ENCODE peak calls at places on chromosomes 3 and 15, in six cellular contexts. S is HepG2, K is K562, Q is HCT116, Y is GM12878, P is SK-N-SH. U is an unnamed sample.

GRCh38 chr3:142366434-142366833 is 81.4 kb downstream of the XRN1 start:
- DNase-seq in Y (no peak), S (peak), P (peak), K (peak), Q (peak), U (peak)

GRCh38 chr3:66817946-66818557 is 180.1 kb upstream of the KBTBD8 start:
- DNase-seq in Q (no peak), P (no peak), K (no peak), S (no peak), Y (no peak), U (peak)

GRCh38 chr3:9783954-9784353 is 8.3 kb downstream of the TADA3 start:
- DNase-seq in Y (no peak), K (no peak), P (no peak), S (no peak), Q (no peak), U (no peak)

GRCh38 chr3:180284331-180285110 is 247.8 kb upstream of the PEX5L start:
- DNase-seq in S (no peak), Y (no peak), K (no peak), P (no peak), Q (no peak), U (no peak)

GRCh38 chr15:99451484-99451883 is 114.3 kb upstream of the MEF2A start:
- DNase-seq in P (no peak), Y (no peak), K (no peak), Q (no peak), S (no peak), U (no peak)

GRCh38 chr15:25094519-25094918 is 139.7 kb downstream of the SNRPN start:
- DNase-seq in S (no peak), Q (no peak), P (no peak), Y (no peak), K (no peak), U (no peak)

GRCh38 chr3:139292192-139292591 is 51.6 kb upstream of the MRPS22 start:
- DNase-seq in P (no peak), Y (no peak), K (no peak), Q (no peak), S (no peak), U (no peak)

GRCh38 chr15:37289109-37289765 is 188.9 kb upstream of the MEIS2 start:
- DNase-seq in P (peak), K (no peak), S (peak), Y (no peak), Q (peak), U (peak)

GRCh38 chr3:197367081-197367780 is 68.8 kb upstream of the DLG1 start:
- DNase-seq in P (peak), Y (no peak), K (no peak), S (peak), Q (no peak), U (peak)

GRCh38 chr3:133860519-133860918 is 35.2 kb downstream of the RAB6B start:
- DNase-seq in Y (no peak), K (no peak), S (no peak), Q (no peak), P (no peak), U (peak)

GRCh38 chr3:50270422-50270831 is 1.5 kb downstream of the SEMA3B start:
- DNase-seq in Y (no peak), S (no peak), Q (no peak), P (no peak), K (no peak), U (no peak)

GRCh38 chr15:85649372-85649771 is 145.4 kb downstream of the KLHL25 start:
- DNase-seq in S (peak), P (no peak), Y (no peak), Q (no peak), K (peak), U (no peak)

GRCh38 chr3:104763007-104763406 is 603.7 kb upstream of the ALCAM start:
- DNase-seq in Y (no peak), S (no peak), Q (no peak), K (no peak), P (no peak), U (peak)

GRCh38 chr3:195041871-195042740 is 228.9 kb downstream of the XXYLT1 start:
- DNase-seq in Q (no peak), Y (no peak), P (no peak), K (no peak), S (no peak), U (peak)

GRCh38 chr3:11274743-11275142 is 2.5 kb downstream of the ATG7 start:
- DNase-seq in Y (no peak), P (peak), Q (no peak), K (no peak), S (no peak), U (no peak)

GRCh38 chr15:29063646-29064045 is 177.9 kb downstream of the APBA2 start:
- DNase-seq in Y (no peak), P (no peak), K (no peak), S (no peak), Q (no peak), U (no peak)

GRCh38 chr15:49984436-49984835 is 134.6 kb downstream of the ATP8B4 start:
- DNase-seq in Q (no peak), P (no peak), K (no peak), S (no peak), Y (no peak), U (peak)

GRCh38 chr3:179558742-179559364 is 3.9 kb upstream of the ACTL6A start:
- DNase-seq in Q (peak), S (peak), P (peak), K (peak), Y (peak), U (peak)

GRCh38 chr3:12662593-12663310 is 1.2 kb downstream of the RAF1 start:
- DNase-seq in S (no peak), Q (no peak), K (peak), P (peak), Y (no peak), U (peak)

GRCh38 chr15:66253296-66253642 is 281 bp downstream of the MEGF11 start:
- DNase-seq in K (no peak), S (no peak), Y (no peak), P (no peak), Q (no peak), U (no peak)

GRCh38 chr15:66255293-66255676 is 1.7 kb upstream of the MEGF11 start:
- DNase-seq in Y (no peak), P (no peak), Q (no peak), K (no peak), S (no peak), U (no peak)

GRCh38 chr15:66254364-66255292 is 1.1 kb upstream of the MEGF11 start:
- DNase-seq in Q (no peak), Y (no peak), K (no peak), P (no peak), S (no peak), U (peak)

GRCh38 chr15:66252411-66253295 is 897 bp downstream of the MEGF11 start:
- DNase-seq in Y (no peak), Q (peak), S (peak), P (peak), K (peak), U (peak)

GRCh38 chr15:66253643-66254363 is at the start of gene MEGF11:
- DNase-seq in Y (no peak), Q (no peak), K (no peak), P (peak), S (no peak), U (peak)
- TF ChIP-seq REST in Y (no peak), Q (no peak), K (no peak), P (no peak), S (no peak), U (no peak)

DNA sequence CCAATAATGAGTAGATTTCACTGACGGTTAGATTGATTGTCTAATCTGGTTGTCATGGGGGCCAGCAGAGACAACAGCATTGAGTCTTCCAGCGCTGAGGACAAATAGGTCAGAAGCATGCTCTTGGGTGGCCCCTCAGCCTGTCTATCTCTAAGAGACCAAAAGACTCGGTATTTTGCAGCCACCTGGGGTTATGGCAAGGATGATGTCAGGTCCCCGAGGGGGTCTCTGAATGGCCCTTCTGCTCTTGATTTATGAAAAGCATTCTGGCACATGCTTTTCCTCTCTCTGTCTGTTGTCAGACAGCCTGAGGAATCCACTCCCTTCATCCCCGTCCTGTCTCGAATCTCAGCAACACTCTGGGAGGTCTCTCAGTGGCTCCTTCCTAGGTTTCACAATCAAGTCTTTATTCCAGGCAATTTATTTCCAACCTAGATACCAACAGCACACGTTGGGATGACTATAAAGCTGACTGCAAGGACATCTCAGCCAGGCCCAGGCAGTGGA is 156.7 kb upstream of the RGMA start:
- DNase-seq in P (no peak), K (no peak), Q (no peak), S (no peak), Y (no peak), U (no peak)
- H2AFZ ChIP-seq in P (no peak), K (no peak), Q (no peak), S (no peak), Y (no peak), U (no peak)

DNA sequence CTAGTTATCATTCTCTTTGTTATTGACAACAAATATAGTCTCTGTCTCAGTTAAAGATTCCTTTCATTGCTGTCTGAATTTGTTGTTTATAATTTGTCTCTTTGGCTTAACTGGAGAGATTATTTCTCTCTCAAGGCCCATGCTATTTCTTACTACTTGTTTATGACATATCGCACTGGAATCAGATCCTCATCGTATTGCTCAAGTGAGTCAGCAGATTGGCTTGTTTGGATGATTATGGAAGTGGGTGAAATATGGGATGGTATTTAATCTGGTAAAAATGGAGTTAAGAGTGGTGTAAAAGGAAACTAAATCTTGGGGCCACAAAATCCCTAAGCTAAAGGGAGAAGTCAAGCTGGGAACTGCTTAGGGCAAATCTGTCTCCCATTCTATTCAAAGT is 613.1 kb downstream of the SI start:
- DNase-seq in S (no peak), Q (no peak), K (no peak), P (no peak), Y (no peak), U (no peak)
- TF ChIP-seq REST in S (no peak), Q (no peak), K (no peak), P (no peak), Y (no peak), U (no peak)

DNA sequence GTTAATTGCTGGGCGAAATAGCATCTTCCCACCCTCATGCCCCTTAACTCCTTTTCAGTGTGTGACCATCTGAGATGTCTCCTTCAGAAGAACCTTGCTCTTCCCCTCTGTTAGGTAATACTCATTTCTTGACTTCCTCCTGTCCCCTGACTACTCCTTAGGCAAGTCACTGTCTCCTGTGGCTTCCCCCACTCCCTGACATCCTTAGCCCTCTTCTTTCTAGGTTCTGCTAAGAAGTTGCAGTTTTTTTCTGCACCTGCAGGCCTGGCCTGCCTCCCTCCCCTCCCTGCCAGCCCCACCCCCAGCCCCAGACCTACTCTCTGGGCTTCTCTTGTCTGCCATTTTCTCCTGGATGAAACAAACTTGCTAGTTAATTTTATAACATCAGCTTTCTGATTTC is 15.2 kb upstream of the EID1 start:
- DNase-seq in P (no peak), Y (no peak), S (no peak), K (no peak), Q (no peak), U (peak)
- H2AFZ ChIP-seq in P (no peak), Y (peak), S (no peak), K (peak), Q (peak), U (peak)

DNA sequence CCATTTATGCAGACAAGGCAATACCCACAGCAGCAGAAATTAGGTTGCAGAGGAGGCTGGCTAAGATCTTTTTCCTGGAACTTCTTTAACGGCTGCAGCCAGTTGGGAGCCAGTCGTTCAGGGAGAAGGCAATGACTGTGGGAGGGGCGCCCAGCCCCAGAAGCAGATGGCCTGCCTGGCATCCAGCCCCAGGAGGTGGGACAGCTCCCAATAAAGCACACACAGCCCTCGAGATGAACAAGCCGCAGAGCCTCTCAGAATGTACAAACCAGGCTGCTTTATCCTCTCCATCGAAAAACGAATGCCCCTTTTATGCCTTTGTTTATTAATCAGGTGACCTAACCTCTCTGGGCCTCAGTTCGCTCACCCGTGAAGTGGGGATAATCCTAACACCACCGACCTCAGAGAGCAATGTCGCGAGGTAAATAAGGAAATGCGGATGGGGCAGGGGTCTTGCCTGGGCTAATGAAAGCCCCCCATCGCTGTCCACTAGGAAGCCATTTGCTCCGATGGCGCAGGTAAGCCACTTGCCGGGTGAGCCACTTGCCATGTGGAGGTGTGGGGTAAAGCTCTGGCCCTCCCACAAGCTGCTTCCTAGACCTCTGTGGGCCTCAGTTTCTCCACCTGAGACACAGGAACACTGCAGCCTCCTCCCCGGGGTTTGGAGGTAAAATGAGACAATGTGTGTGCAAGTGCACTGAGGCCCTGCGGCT is 35.8 kb downstream of the MGLL start:
- DNase-seq in P (peak), S (no peak), Y (no peak), K (no peak), Q (no peak), U (no peak)
- TF ChIP-seq REST in P (peak), S (no peak), Y (no peak), K (no peak), Q (no peak), U (no peak)

DNA sequence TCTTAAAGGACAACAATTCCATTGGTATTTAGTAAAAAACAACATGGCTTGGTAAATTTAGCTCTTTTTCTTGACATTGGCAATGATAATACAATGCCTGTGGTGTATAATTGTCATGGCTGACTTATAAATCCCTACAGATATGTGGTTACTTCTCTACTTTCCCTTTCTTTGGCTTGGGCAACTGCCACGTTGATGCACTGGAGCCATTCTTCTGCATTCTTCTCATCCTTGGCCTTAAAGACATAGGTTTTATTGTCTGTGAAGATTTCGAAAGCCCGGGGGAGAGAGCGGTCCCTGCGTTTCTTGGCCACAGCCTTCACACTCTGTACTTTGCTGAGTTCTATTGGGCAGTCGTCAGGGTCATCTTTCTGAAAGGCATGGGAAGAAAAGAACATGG is 101.1 kb upstream of the CCNL1 start:
- DNase-seq in S (no peak), Q (no peak), K (no peak), Y (no peak), P (no peak), U (no peak)
- H2AFZ ChIP-seq in S (no peak), Q (no peak), K (no peak), Y (no peak), P (no peak), U (no peak)

DNA sequence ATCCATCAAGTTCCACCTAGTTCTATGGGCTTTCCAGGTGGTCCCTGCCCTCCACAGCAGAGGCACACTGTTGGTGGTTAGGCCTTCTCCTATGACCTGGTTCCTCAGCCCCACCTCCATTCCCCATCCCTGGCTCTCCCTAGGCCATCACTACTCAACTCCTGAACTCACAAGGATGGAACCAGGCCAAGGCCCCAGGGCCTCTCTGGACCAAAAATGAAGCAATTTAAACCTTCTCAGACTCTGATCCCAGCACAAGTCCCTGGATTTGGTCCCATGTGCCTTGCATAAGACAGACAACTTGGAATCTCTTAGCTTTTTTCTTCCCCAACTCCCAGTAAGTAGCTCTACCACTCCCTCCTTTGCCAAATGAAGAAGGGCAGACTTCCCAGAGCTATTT is 14.4 kb upstream of the ACAN start:
- DNase-seq in S (no peak), K (no peak), Y (no peak), Q (no peak), P (no peak), U (no peak)
- TF ChIP-seq REST in S (no peak), K (no peak), Y (no peak), Q (no peak), P (no peak), U (no peak)

GRCh38 chr15:74127255-74127953 is 3.0 kb upstream of the ISLR2 start:
- DNase-seq in K (peak), Y (no peak), Q (peak), S (peak), P (peak), U (peak)
- H2AFZ ChIP-seq in K (no peak), Y (no peak), Q (peak), S (no peak), P (peak), U (peak)

U was measured in GM23338.